ENCODE peak calls at places on chromosomes 12 and 14, in six cellular contexts. U, V, M, B, F and X are unnamed samples.

GRCh38 chr14:56490379-56490778 is 89.2 kb upstream of the TMEM260 start:
- DNase-seq in U (peak; percentile 58), B (no peak), M (no peak), F (no peak), V (no peak), X (no peak)

GRCh38 chr14:73249108-73249507 is 11.8 kb downstream of the PAPLN start:
- DNase-seq in B (no peak), F (no peak), U (no peak), M (no peak), V (no peak), X (no peak)

GRCh38 chr12:50174971-50175715 is 8.0 kb upstream of the CERS5 start:
- DNase-seq in V (no peak), B (no peak), F (no peak), U (peak; percentile 59), M (no peak), X (no peak)

GRCh38 chr12:57694459-57695019 is 607 bp downstream of the OS9 start:
- DNase-seq in V (no peak), M (no peak), B (peak; percentile 7), F (no peak), U (no peak), X (no peak)

GRCh38 chr12:52152905-52153317 is 38.9 kb downstream of the KRT80 start:
- DNase-seq in F (no peak), M (no peak), U (no peak), V (no peak), B (no peak), X (no peak)

GRCh38 chr14:105487986-105488777 is 1.5 kb downstream of the CRIP1 start:
- DNase-seq in B (no peak), F (no peak), V (no peak), U (no peak), M (no peak), X (no peak)

GRCh38 chr12:52387859-52388258 is 2.4 kb upstream of the KRT84 start:
- DNase-seq in M (peak; percentile 20), F (no peak), U (no peak), B (no peak), V (no peak), X (no peak)

GRCh38 chr12:57148469-57149308 is 1.3 kb upstream of the LRP1-AS start:
- DNase-seq in F (no peak), B (no peak), M (peak; percentile 88), U (no peak), V (no peak), X (peak; percentile 87)

GRCh38 chr14:63605041-63605532 is 36.6 kb downstream of the WDR89 start:
- DNase-seq in U (no peak), M (no peak), V (no peak), B (no peak), F (no peak), X (no peak)

GRCh38 chr12:107402041-107403022 is 283.3 kb upstream of the PWP1 start:
- DNase-seq in V (no peak), M (no peak), B (peak; percentile 40), U (peak; percentile 44), F (peak; percentile 18), X (no peak)

GRCh38 chr12:95574799-95575452 is 23.6 kb upstream of the USP44 start:
- DNase-seq in V (no peak), F (no peak), U (peak; percentile 40), B (no peak), M (no peak), X (no peak)

GRCh38 chr12:66636771-66637170 is 42.1 kb downstream of the GRIP1 start:
- DNase-seq in B (no peak), F (no peak), U (no peak), M (no peak), V (no peak), X (peak; percentile 56)

GRCh38 chr14:55071870-55072640 is 20.6 kb downstream of the MAPK1IP1L start:
- DNase-seq in V (peak; percentile 47), F (no peak), U (no peak), B (no peak), M (no peak), X (peak; percentile 55)

GRCh38 chr12:59820594-59821011 is 224.8 kb downstream of the SLC16A7 start:
- DNase-seq in M (no peak), U (no peak), V (no peak), F (no peak), B (no peak), X (no peak)

GRCh38 chr14:77037886-77038511 is 9.5 kb upstream of the IRF2BPL start:
- DNase-seq in B (no peak), V (no peak), M (no peak), U (no peak), F (no peak), X (no peak)

GRCh38 chr12:104788848-104789271 is 169.2 kb downstream of the SLC41A2 start:
- DNase-seq in V (no peak), U (no peak), B (no peak), F (no peak), M (peak; percentile 47), X (no peak)

GRCh38 chr14:92880851-92881250 is 42.1 kb upstream of the CHGA start:
- DNase-seq in M (no peak), U (peak; percentile 80), F (no peak), B (no peak), V (no peak), X (no peak)

GRCh38 chr12:19847294-19848059 is 408.2 kb downstream of the AEBP2 start:
- DNase-seq in U (no peak), V (no peak), B (no peak), M (no peak), F (no peak), X (no peak)

GRCh38 chr14:68598621-68599447 is 194.0 kb downstream of the ZFP36L1 start:
- DNase-seq in M (peak; percentile 87), V (no peak), F (no peak), B (no peak), U (no peak), X (peak; percentile 84)

GRCh38 chr12:131267576-131267975 is 313.9 kb downstream of the ADGRD1 start:
- DNase-seq in B (no peak), V (no peak), U (no peak), F (no peak), M (no peak), X (no peak)

GRCh38 chr12:109737631-109738030 is 24.0 kb downstream of the FAM222A start:
- DNase-seq in M (peak; percentile 2), V (no peak), F (no peak), U (no peak), B (no peak), X (peak; percentile 15)

GRCh38 chr12:11729008-11729407 is 79.5 kb downstream of the ETV6 start:
- DNase-seq in B (no peak), M (no peak), F (no peak), V (no peak), U (no peak), X (no peak)

GRCh38 chr14:21626491-21627230 is 8.1 kb downstream of the OR10G2 start:
- DNase-seq in B (no peak), M (no peak), F (no peak), V (no peak), U (no peak), X (no peak)

GRCh38 chr12:123761841-123762714 is at the start of gene DNAH10:
- DNase-seq in M (no peak), V (peak; percentile 61), U (peak; percentile 28), F (no peak), B (peak; percentile 35), X (peak; percentile 57)

GRCh38 chr14:63777024-63777423 is 49.2 kb upstream of the SGPP1 start:
- DNase-seq in B (no peak), U (no peak), V (no peak), M (no peak), F (no peak), X (no peak)

GRCh38 chr12:108134744-108135143 is 5.7 kb downstream of the WSCD2 start:
- DNase-seq in F (no peak), V (no peak), B (no peak), U (no peak), M (no peak), X (no peak)

GRCh38 chr14:101588286-101588975 is 27.1 kb downstream of the DIO3 start:
- DNase-seq in M (no peak), U (no peak), V (no peak), B (no peak), F (no peak), X (no peak)

GRCh38 chr12:49539406-49540228 is 787 bp downstream of the KCNH3 start:
- DNase-seq in B (no peak), V (no peak), U (no peak), M (no peak), F (no peak), X (no peak)

GRCh38 chr12:118033331-118033730 is 16.8 kb downstream of the RFC5 start:
- DNase-seq in M (no peak), F (no peak), B (no peak), U (no peak), V (no peak), X (no peak)

GRCh38 chr12:58314610-58315009 is 373.2 kb downstream of the ATP23 start:
- DNase-seq in V (no peak), B (no peak), U (no peak), M (no peak), F (no peak), X (no peak)

GRCh38 chr14:66066991-66067788 is 419.0 kb upstream of the CCDC196 start:
- DNase-seq in M (no peak), B (no peak), V (no peak), U (no peak), F (no peak), X (no peak)

GRCh38 chr12:94721173-94721572 is 70.8 kb upstream of the TMCC3 start:
- DNase-seq in V (no peak), F (no peak), M (no peak), B (no peak), U (no peak), X (no peak)

GRCh38 chr14:68937790-68938514 is 41.1 kb downstream of the ACTN1 start:
- DNase-seq in U (no peak), V (no peak), M (peak; percentile 67), F (no peak), B (no peak), X (peak; percentile 67)